ENCODE peak calls at places on chromosomes 1 and 21, in ten cellular contexts. O is heart left ventricle, K is IMR-90, Z is ovary, P is A549, U is GM12878, L is uterus, Q is esophagus squamous epithelium, F is erythroblast, N is testis. H is an unnamed sample.

GRCh38 chr1:235011599-235012435 is 116.8 kb downstream of the TOMM20 start:
- DNase-seq in O (peak), K (peak), Z (no peak), P (peak), U (peak), L (peak), Q (peak), F (peak), N (no peak), H (peak)

GRCh38 chr1:31627930-31628421 is 10.5 kb downstream of the HCRTR1 start:
- DNase-seq in O (peak), K (no peak), Z (no peak), P (no peak), U (no peak), L (no peak), Q (no peak), F (no peak), N (peak), H (no peak)

GRCh38 chr1:99661780-99662179 is 15.9 kb downstream of the PALMD start:
- DNase-seq in O (no peak), K (no peak), Z (no peak), P (no peak), U (no peak), L (no peak), Q (no peak), F (no peak), N (no peak), H (no peak)

GRCh38 chr1:54806931-54807611 is 5.9 kb upstream of the TTC22 start:
- DNase-seq in O (no peak), K (peak), Z (no peak), P (no peak), U (no peak), L (no peak), Q (no peak), F (no peak), N (no peak), H (peak)

GRCh38 chr21:30194701-30195299 is 21.1 kb downstream of the CLDN8 start:
- DNase-seq in O (no peak), K (no peak), Z (no peak), P (peak), U (no peak), L (no peak), Q (no peak), F (peak), N (peak), H (peak)

GRCh38 chr1:72282271-72282656 is at the start of gene NEGR1:
- DNase-seq in O (peak), K (peak), Z (peak), P (no peak), U (no peak), L (peak), Q (no peak), F (no peak), N (peak), H (peak)

GRCh38 chr1:57058652-57059501 is 93.1 kb upstream of the C8B start:
- DNase-seq in O (no peak), K (no peak), Z (no peak), P (no peak), U (no peak), L (no peak), Q (no peak), F (no peak), N (no peak), H (no peak)

GRCh38 chr1:177235350-177235749 is 64.6 kb downstream of the BRINP2 start:
- DNase-seq in O (no peak), K (no peak), Z (no peak), P (no peak), U (no peak), L (no peak), Q (no peak), F (no peak), N (no peak), H (no peak)

GRCh38 chr1:8477199-8477982 is 159.5 kb downstream of the SLC45A1 start:
- DNase-seq in O (no peak), K (peak), Z (no peak), P (no peak), U (peak), L (no peak), Q (no peak), F (no peak), N (no peak), H (no peak)

GRCh38 chr1:64077281-64077940 is 126.0 kb upstream of the UBE2U start:
- DNase-seq in O (no peak), K (no peak), Z (no peak), P (no peak), U (no peak), L (no peak), Q (no peak), F (no peak), N (no peak), H (no peak)

GRCh38 chr21:43728467-43729390 is 9.8 kb downstream of the PDXK start:
- DNase-seq in O (peak), K (peak), Z (peak), P (peak), U (peak), L (peak), Q (peak), F (peak), N (peak), H (peak)
- TF ChIP-seq POLR2A in O (no peak), K (peak), Z (peak), P (no peak), U (peak), L (peak), Q (no peak), F (peak), N (no peak), H (peak)

GRCh38 chr1:219883400-219884332 is 44.7 kb downstream of the SLC30A10 start:
- DNase-seq in O (no peak), K (no peak), Z (no peak), P (no peak), U (no peak), L (no peak), Q (no peak), F (no peak), N (no peak), H (no peak)
- TF ChIP-seq POLR2A in O (no peak), K (no peak), Z (no peak), P (no peak), U (no peak), L (no peak), Q (no peak), F (no peak), N (no peak), H (no peak)

GRCh38 chr1:11934295-11935039 is at the start of gene PLOD1:
- DNase-seq in O (peak), K (peak), Z (peak), P (peak), U (peak), L (peak), Q (peak), F (peak), N (peak), H (peak)
- TF ChIP-seq POLR2A in O (peak), K (peak), Z (no peak), P (peak), U (peak), L (peak), Q (no peak), F (peak), N (no peak), H (peak)

GRCh38 chr1:2111674-2112035 is 61.4 kb downstream of the PRKCZ start:
- DNase-seq in O (no peak), K (no peak), Z (no peak), P (no peak), U (no peak), L (no peak), Q (no peak), F (no peak), N (no peak), H (no peak)

GRCh38 chr1:2115922-2116341 is 65.7 kb downstream of the PRKCZ start:
- DNase-seq in O (no peak), K (peak), Z (no peak), P (no peak), U (no peak), L (no peak), Q (no peak), F (no peak), N (no peak), H (no peak)

GRCh38 chr1:2112280-2112701 is 62.1 kb downstream of the PRKCZ start:
- DNase-seq in O (no peak), K (no peak), Z (no peak), P (no peak), U (peak), L (no peak), Q (no peak), F (no peak), N (no peak), H (no peak)

GRCh38 chr1:2113620-2114135 is 63.5 kb downstream of the PRKCZ start:
- DNase-seq in O (no peak), K (no peak), Z (no peak), P (no peak), U (no peak), L (no peak), Q (no peak), F (no peak), N (no peak), H (no peak)

DNA sequence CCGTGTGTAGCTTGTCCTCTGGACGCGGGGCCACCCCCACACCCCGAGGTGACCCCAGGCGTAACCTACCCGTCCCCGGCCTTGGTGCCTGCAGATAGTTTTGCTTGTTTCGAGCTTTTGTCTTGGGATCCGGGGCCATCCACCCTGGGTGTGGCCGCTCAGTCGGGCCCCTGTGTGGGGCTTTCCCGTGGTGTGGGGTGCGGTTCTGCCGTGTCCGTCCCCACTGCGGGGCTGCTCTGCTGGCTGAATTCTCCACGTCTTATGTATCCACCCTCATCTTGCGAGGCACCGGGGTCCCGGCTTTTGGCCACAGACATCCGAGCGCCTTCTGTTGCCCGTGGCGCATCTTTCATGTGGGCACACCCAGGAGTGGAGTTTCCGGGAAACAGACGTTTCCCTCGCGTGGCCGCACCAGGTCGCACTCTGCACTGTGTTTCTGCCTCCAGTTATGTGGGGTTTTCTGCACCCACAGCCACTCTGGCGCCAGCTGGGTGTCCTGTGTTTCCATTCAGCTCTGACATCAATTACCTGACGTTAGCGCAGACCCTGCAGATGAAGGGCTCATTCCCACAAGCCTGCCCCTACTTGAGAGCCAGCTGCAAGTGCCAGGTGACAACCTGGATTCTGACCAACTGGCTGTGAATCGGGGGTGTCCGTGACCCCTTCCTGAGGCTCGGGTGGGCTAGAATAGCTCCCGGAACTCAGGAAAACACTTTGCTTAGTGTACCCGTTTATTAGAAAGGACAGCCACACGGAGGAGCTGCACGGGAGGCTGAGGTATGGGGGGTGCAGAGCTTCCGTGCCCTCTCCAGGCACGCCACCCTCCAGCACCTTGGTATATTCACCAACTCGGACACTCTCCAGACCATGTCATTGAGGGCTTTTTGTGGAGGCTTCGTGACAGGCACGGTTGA is 65.1 kb downstream of the PRKCZ start:
- DNase-seq in O (no peak), K (no peak), Z (no peak), P (no peak), U (no peak), L (no peak), Q (no peak), F (no peak), N (no peak), H (no peak)
- TF ChIP-seq POLR2A in O (no peak), K (no peak), Z (no peak), P (no peak), U (no peak), L (no peak), Q (no peak), F (no peak), N (no peak), H (no peak)

DNA sequence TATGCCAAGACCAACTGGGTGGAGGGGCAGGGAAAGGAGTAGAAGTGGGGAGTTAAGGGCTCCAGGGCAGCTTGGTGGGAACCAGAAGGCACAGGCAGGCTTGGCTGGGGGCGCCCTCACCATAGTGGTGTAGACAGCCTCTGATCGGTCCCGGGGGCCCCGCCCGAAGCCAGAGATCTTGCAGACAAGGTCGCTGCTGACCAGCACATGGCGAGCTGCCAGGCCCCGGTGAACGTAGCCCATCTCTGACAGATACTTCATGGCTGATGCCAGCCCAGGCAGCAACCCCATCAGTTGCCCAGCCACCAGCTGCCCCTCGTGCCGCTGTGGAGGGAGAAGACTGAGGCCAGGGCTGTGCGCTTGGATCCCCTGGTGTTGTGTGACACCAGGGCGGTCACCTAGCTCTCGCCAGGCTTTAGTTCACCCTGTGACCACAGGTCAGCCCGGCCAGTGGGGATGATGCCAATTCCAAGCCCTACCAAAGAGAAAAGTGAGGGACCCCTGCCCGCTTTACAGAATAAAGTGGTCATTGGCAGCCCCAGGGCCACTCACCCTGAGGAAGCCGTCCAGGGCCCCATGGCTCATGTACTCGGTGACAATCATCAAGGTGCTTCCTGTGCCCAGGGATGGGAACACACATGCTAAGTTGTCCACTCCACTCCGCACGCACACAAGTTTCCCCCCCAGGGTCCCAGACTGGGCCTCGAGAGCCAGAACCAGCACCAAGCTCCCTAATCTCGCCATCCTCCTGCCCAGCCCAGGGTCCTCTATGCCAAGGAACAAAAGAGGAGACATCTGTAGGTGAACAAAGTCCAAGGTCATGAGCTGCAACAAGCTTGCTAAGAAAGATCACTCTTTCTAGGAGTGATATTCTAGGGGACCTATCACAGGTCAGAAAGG is 28.2 kb downstream of the CDCA8 start:
- DNase-seq in O (no peak), K (no peak), Z (no peak), P (no peak), U (no peak), L (no peak), Q (no peak), F (peak), N (no peak), H (no peak)
- TF ChIP-seq POLR2A in O (no peak), K (no peak), Z (no peak), P (no peak), U (no peak), L (no peak), Q (no peak), F (no peak), N (no peak), H (no peak)

DNA sequence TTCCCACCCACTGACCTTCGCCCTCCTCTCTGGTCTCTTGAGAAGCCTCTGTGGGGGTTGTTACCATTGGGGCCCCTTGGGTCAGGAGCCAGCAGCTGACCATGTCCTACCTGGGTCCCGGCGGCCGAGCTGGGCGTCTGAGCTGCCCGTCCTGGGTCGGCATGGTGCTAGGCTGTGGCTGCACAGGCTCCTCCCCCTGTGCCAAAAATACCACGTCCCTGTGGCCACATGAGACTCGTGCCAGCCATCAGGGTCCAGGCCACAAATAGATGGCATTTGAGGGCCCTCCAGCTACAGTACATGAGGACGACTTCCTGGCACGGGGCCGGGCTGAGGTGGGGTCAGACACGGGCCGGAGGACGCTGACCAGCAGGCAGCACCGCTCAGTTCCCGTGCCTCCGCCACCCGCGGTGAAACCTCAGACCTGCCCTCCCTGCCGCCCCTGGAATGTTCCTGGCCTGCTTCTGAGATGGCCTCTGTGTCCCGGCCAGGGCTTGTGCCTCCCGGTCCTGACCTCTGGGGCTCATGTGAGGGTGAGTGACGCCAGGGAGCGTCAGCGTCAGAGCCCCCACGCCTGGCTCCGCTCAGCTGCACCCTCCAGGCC is at the start of gene PERM1:
- DNase-seq in O (peak), K (no peak), Z (peak), P (no peak), U (no peak), L (no peak), Q (no peak), F (no peak), N (no peak), H (no peak)
- TF ChIP-seq POLR2A in O (no peak), K (no peak), Z (no peak), P (no peak), U (no peak), L (no peak), Q (no peak), F (no peak), N (no peak), H (no peak)

DNA sequence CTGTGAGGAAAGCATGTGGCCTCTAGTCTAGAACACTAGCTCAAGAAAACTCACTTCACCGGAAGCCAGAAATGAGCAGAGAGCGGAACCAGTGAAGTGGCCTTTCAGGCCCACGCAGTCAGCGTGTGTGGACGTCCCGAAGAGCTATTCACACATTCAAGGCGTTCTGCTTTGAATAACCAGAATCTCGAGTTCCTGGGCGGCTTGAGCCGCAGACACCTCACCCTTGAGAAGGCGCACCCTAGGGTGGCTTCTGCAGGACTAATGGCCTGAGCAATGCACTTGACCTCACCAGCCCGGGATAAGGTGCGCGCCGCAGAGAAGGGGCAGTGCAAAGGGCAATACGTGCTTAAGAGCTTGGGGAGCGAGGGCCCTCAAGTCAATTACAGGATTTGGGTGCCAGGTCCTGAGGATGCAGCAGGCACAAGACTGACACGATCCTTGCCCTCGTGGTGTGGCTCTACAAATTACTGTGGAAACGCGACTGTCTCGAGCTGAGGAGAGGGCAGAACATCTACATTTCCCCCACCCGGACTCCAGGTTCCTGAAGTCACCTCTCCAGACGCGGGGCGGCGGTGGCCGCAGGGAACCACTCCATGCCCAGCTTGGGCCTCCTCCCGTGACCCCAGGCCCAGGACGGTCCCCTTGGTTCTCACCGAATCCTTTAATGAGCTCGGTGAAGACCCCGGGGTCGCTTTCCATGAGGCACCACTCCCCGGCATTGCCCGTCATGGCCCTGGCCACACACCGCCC is 455 bp downstream of the UCHL5 start:
- DNase-seq in O (peak), K (peak), Z (peak), P (peak), U (peak), L (peak), Q (no peak), F (peak), N (peak), H (no peak)
- TF ChIP-seq POLR2A in O (no peak), K (no peak), Z (no peak), P (no peak), U (peak), L (no peak), Q (no peak), F (no peak), N (no peak), H (no peak)